ENCODE peak calls at places on chromosomes 16 and 17, in five cellular contexts. One of them, this sample, is unnamed.

GRCh38 chr16:66798162-66798561 is 3.2 kb downstream of the TERB1 start:
- DNase-seq in tibial nerve: no peak
- DNase-seq in endodermal cell: no peak
- DNase-seq in cardiac fibroblast: peak; percentile 41
- DNase-seq in DND-41: no peak
- DNase-seq in this sample: no peak

GRCh38 chr16:11493531-11493929 is 93.2 kb downstream of the LITAF start:
- DNase-seq in tibial nerve: no peak
- DNase-seq in endodermal cell: no peak
- DNase-seq in DND-41: no peak
- DNase-seq in cardiac fibroblast: no peak
- DNase-seq in this sample: no peak

GRCh38 chr16:69270831-69271230 is 40.3 kb upstream of the VPS4A start:
- DNase-seq in endodermal cell: no peak
- DNase-seq in tibial nerve: no peak
- DNase-seq in cardiac fibroblast: peak; percentile 63
- DNase-seq in DND-41: no peak
- DNase-seq in this sample: no peak

GRCh38 chr16:11907160-11907970 is 8.4 kb downstream of the GSPT1 start:
- DNase-seq in DND-41: no peak
- DNase-seq in endodermal cell: no peak
- DNase-seq in cardiac fibroblast: no peak
- DNase-seq in tibial nerve: no peak
- DNase-seq in this sample: no peak

GRCh38 chr16:19005561-19006445 is 22.1 kb downstream of the TMC7 start:
- DNase-seq in DND-41: no peak
- DNase-seq in endodermal cell: no peak
- DNase-seq in cardiac fibroblast: peak; percentile 63
- DNase-seq in tibial nerve: peak; percentile 10
- DNase-seq in this sample: peak; percentile 57

GRCh38 chr16:11327277-11328171 is 17.7 kb upstream of the RMI2 start:
- DNase-seq in DND-41: no peak
- DNase-seq in endodermal cell: peak; percentile 51
- DNase-seq in cardiac fibroblast: no peak
- DNase-seq in tibial nerve: no peak
- DNase-seq in this sample: no peak

GRCh38 chr16:53232826-53233529 is 178.2 kb downstream of the CHD9 start:
- DNase-seq in tibial nerve: no peak
- DNase-seq in endodermal cell: no peak
- DNase-seq in DND-41: no peak
- DNase-seq in cardiac fibroblast: no peak
- DNase-seq in this sample: no peak

GRCh38 chr16:33877-34707 is 19.3 kb downstream of the POLR3K start:
- DNase-seq in tibial nerve: no peak
- DNase-seq in cardiac fibroblast: no peak
- DNase-seq in DND-41: no peak
- DNase-seq in endodermal cell: no peak
- DNase-seq in this sample: no peak

GRCh38 chr16:86083382-86084002 is 184.5 kb downstream of the IRF8 start:
- DNase-seq in endodermal cell: peak; percentile 23
- DNase-seq in DND-41: no peak
- DNase-seq in tibial nerve: no peak
- DNase-seq in cardiac fibroblast: no peak
- DNase-seq in this sample: no peak

GRCh38 chr17:5672141-5672540 is 87.8 kb upstream of the NLRP1 start:
- DNase-seq in tibial nerve: no peak
- DNase-seq in endodermal cell: peak; percentile 61
- DNase-seq in cardiac fibroblast: no peak
- DNase-seq in DND-41: no peak
- DNase-seq in this sample: no peak

GRCh38 chr17:69213059-69213813 is 15.4 kb downstream of the ABCA10 start:
- DNase-seq in tibial nerve: no peak
- DNase-seq in DND-41: no peak
- DNase-seq in cardiac fibroblast: peak; percentile 8
- DNase-seq in endodermal cell: peak; percentile 76
- DNase-seq in this sample: no peak

GRCh38 chr17:46839211-46839610 is 12.2 kb upstream of the WNT9B start:
- DNase-seq in cardiac fibroblast: no peak
- DNase-seq in tibial nerve: no peak
- DNase-seq in DND-41: no peak
- DNase-seq in endodermal cell: no peak
- DNase-seq in this sample: no peak

GRCh38 chr16:30458561-30459394 is 13.1 kb upstream of the SEPHS2 start:
- DNase-seq in DND-41: peak; percentile 91
- DNase-seq in tibial nerve: no peak
- DNase-seq in cardiac fibroblast: no peak
- DNase-seq in endodermal cell: no peak
- DNase-seq in this sample: no peak

DNA sequence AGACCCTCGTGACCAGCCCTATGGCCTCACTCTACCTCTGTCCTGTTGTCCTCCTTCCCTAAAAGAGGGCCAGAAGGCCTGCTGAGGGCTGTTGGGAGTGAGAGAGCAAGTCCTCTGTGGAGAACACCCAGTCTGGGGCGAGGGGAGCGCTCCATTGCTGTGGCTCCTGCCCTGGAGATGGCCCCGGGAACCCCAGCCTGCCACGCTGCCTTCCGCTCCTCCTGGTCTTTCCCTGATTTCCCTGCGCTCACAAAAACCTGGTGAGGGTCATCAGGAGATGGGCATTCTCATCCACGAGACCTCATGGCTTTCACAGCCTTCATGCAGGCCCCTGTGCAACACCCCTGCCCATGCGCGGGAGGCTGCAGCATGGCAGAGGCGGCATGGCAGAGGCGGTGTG is 21.2 kb downstream of the DRC3 start:
- DNase-seq in cardiac fibroblast: no peak
- DNase-seq in endodermal cell: no peak
- DNase-seq in tibial nerve: no peak
- DNase-seq in DND-41: no peak
- DNase-seq in this sample: no peak
- H3K4me3 ChIP-seq in cardiac fibroblast: no peak overlapping the region
- H3K4me3 ChIP-seq in endodermal cell: no peak overlapping the region
- H3K4me3 ChIP-seq in tibial nerve: no peak overlapping the region
- H3K4me3 ChIP-seq in DND-41: no peak overlapping the region
- H3K4me3 ChIP-seq in this sample: no peak overlapping the region

DNA sequence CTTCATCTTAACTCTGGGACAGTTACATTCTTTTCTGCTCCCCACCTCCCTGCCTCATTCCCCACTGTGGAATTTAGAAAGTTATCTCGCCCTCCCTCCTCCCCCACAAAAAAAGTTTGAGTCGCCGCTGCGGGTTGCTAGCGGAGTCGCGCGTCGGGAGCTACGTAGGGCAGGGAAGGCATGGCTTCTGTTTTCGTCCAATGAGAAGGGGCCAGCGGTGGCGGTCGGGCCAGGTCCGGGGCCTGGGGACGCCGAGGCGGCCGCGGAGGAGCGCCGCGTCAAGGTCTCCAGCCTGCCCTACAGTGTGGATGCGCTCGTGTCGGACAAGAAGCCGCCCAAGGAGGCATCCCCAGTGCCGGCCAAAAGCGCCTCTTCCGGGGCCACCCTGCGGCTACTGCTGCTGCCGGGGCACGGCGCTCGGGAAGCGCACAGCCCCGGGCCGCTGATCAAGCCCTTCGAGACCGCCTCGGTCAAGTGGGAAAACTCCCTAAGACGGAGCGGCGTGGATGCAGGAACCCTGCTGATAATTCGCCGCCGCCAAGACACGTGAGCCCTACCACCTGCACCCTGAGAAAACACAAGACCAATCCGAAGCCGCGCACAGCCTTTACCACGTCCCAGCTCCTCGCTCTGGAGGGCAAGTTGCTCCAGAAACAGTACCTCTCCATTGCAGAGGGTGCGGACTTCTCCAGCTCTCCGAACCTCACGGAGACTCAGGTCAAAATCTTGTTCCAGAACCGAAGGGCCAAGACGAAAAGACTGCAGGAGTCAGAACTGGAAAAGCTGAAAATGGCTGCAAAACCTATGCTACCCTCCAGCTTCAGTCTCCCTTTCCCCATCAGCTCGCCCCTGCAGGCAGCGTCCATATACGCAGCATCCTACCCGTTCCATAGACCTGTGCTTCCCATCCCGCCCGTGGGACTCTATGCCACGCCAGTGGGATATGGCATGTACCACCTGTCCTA is 8.9 kb downstream of the OR4D1 start:
- DNase-seq in cardiac fibroblast: peak; percentile 2
- DNase-seq in DND-41: no peak
- DNase-seq in endodermal cell: peak; percentile 93
- DNase-seq in tibial nerve: no peak
- DNase-seq in this sample: peak; percentile 77
- H3K4me3 ChIP-seq in cardiac fibroblast: no peak overlapping the region
- H3K4me3 ChIP-seq in DND-41: no peak overlapping the region
- H3K4me3 ChIP-seq in endodermal cell: peak overlapping the region; percentile 87
- H3K4me3 ChIP-seq in tibial nerve: peak overlapping the region; percentile 4
- H3K4me3 ChIP-seq in this sample: peak overlapping the region; percentile 65

DNA sequence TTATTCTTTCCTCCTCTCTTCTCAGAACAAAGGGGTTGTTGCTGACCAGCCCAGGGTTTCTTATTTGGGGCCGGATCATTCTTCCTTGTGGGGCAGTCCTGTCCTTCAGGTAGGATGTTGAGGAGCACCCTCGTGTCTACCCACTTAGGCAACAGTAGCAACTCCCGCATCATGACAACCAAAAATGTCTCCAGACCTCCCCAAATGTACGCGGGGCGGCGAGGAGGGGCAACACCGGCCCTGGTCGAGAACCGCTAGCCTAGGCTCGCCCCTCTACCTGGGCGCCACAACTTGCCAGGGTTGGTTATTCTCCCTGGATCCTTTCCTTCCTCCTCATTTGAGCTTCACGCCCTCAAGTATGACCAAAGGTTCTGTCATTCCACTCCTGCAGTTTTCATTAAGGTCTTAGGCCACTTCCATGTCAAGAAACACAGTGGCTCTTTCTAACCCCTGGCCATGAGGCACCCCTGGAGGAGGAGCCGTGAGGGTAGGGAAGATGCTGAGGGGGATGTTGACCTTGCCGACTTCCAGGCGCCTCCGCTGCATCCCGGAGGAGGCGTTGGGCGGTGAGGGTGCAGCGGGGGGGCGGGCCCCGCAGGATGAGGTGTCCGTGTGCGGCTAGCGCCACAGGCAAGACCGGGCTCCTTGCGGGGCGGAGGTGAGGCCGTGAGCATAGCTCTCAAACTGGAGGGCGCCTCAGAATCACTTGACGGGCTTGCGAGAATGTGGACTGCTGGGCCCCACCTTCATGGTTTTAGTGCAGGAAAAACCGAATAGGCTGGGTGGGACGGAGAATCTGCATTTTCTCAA is 712 bp upstream of the SPECC1 start:
- DNase-seq in tibial nerve: no peak
- DNase-seq in endodermal cell: peak; percentile 86
- DNase-seq in DND-41: no peak
- DNase-seq in cardiac fibroblast: no peak
- DNase-seq in this sample: peak; percentile 54
- H3K4me3 ChIP-seq in tibial nerve: peak overlapping the region; percentile 55
- H3K4me3 ChIP-seq in endodermal cell: peak overlapping the region; percentile 91
- H3K4me3 ChIP-seq in DND-41: peak overlapping the region; percentile 60
- H3K4me3 ChIP-seq in cardiac fibroblast: peak overlapping the region; percentile 63
- H3K4me3 ChIP-seq in this sample: peak overlapping the region; percentile 93

DNA sequence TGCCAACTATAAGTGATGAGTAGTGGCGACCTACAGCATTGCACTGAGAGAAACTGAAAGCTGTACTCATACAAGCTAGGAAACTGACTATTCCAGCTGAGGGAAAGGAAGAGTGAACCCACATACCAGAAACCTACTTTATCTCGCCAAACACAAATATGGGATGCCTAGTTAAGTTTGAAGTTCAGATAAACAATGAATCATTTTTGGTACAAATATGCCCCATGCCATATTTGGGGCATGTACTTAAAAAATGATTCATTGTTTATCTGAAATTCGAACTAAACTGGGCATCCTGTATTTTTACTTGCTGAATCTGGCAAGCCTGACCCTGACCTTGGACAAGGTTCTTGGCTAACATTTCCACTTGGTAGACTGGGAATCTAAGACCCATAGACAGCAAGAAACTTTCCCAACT is 527.8 kb upstream of the PSMD7 start:
- DNase-seq in DND-41: no peak
- DNase-seq in tibial nerve: no peak
- DNase-seq in cardiac fibroblast: peak; percentile 8
- DNase-seq in endodermal cell: no peak
- DNase-seq in this sample: no peak
- H3K4me3 ChIP-seq in DND-41: no peak overlapping the region
- H3K4me3 ChIP-seq in tibial nerve: no peak overlapping the region
- H3K4me3 ChIP-seq in cardiac fibroblast: no peak overlapping the region
- H3K4me3 ChIP-seq in endodermal cell: no peak overlapping the region
- H3K4me3 ChIP-seq in this sample: no peak overlapping the region

GRCh38 chr16:57112403-57113041 is 20.1 kb downstream of the CPNE2 start:
- DNase-seq in tibial nerve: no peak
- DNase-seq in endodermal cell: no peak
- DNase-seq in DND-41: no peak
- DNase-seq in cardiac fibroblast: no peak
- DNase-seq in this sample: no peak
- H3K4me3 ChIP-seq in tibial nerve: no peak overlapping the region
- H3K4me3 ChIP-seq in endodermal cell: no peak overlapping the region
- H3K4me3 ChIP-seq in DND-41: no peak overlapping the region
- H3K4me3 ChIP-seq in cardiac fibroblast: no peak overlapping the region
- H3K4me3 ChIP-seq in this sample: no peak overlapping the region

DNA sequence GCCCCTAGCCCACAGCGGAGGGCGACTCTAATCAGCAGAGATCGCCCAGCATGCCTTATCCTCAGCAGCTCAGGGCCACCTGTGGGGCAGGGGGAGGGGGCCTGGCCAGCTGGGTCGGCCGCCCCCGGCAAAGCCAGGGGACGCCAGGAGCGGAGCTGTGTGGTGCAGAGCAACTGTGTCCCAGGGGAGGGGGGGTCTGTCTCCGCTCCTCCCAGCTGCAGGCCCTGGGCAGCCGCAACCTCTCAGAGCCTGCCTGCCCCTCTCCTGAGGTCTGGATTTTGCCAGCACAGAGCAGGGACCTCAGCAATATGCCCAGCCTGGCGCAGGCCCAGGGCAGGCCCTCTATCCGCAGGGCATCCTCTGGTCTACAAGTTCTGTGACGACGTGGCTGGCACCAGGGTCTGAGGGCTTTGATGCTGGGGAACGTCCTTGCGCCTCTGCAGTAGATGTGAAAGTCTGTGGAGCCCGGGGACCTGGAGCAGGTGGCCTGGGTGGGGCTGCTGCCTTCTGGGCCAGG is 36.5 kb upstream of the SLC38A10 start:
- DNase-seq in tibial nerve: no peak
- DNase-seq in DND-41: no peak
- DNase-seq in endodermal cell: no peak
- DNase-seq in cardiac fibroblast: no peak
- DNase-seq in this sample: peak; percentile 59
- H3K4me3 ChIP-seq in tibial nerve: no peak overlapping the region
- H3K4me3 ChIP-seq in DND-41: no peak overlapping the region
- H3K4me3 ChIP-seq in endodermal cell: no peak overlapping the region
- H3K4me3 ChIP-seq in cardiac fibroblast: no peak overlapping the region
- H3K4me3 ChIP-seq in this sample: no peak overlapping the region

DNA sequence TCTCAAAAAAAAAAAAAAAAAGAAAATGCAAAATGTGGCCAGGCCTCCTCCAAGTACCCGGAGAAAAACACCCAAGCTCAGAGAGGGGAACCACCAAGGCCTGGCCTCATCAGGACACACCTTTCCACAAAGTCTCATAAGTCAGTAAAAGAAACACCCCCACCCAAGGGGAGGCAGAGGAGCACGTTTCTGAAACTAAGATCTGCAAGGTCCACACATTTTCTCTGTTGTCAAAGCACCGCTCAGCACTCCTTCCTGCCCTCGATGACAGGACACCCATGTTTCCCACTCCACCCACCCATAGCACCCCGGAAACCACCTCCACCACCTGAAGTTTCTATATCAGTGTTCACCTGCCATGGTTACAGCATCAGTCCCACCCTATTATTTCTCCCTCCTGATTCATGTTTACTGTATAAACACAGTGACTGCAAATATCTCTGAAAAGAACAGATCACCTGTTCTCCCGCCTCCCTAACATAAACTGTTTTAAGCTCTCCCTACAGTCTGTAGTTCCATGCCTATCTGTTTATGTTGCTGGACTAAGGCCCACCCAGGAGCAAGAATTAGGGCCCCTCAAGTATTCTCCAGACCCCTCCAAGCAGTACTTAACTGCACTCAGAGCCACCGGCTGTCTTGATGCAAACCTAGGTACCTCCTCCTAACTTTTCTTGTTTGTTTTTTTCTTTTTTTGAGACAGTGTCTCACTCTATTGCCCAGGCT is 2.0 kb downstream of the CORO7 start:
- DNase-seq in DND-41: no peak
- DNase-seq in cardiac fibroblast: no peak
- DNase-seq in tibial nerve: no peak
- DNase-seq in endodermal cell: no peak
- DNase-seq in this sample: no peak
- H3K4me3 ChIP-seq in DND-41: peak overlapping the region; percentile 58
- H3K4me3 ChIP-seq in cardiac fibroblast: no peak overlapping the region
- H3K4me3 ChIP-seq in tibial nerve: no peak overlapping the region
- H3K4me3 ChIP-seq in endodermal cell: no peak overlapping the region
- H3K4me3 ChIP-seq in this sample: no peak overlapping the region

This sample was measured in neural progenitor cell.